ENCODE peak calls at places on chromosomes 7 and 10, in five cellular contexts. L, A, W, S and K are unnamed samples.
A peak's percentile ranks its signal among the peaks of the same experiment; 100 is the strongest.

GRCh38 chr7:102236592-102237287 is 49.9 kb upstream of the SH2B2 start:
- DNase-seq in L (peak; percentile 76), A (peak; percentile 72), W (peak; percentile 36), S (peak; percentile 73), K (peak; percentile 65)

GRCh38 chr7:26553582-26553981 is 261.9 kb downstream of the SNX10 start:
- DNase-seq in L (no peak), A (no peak), W (no peak), S (no peak), K (no peak)

GRCh38 chr7:107889992-107890391 is 991 bp upstream of the DLD start:
- DNase-seq in L (peak; percentile 32), A (no peak), W (no peak), S (no peak), K (no peak)

GRCh38 chr10:90890347-90890746 is 18.6 kb downstream of the RPP30 start:
- DNase-seq in L (no peak), A (no peak), W (peak; percentile 36), S (no peak), K (no peak)

GRCh38 chr10:118840071-118840775 is 85.5 kb upstream of the CACUL1 start:
- DNase-seq in L (no peak), A (no peak), W (peak; percentile 19), S (no peak), K (no peak)

GRCh38 chr7:142792129-142792528 is 21.4 kb downstream of the PRSS2 start:
- DNase-seq in L (no peak), A (no peak), W (no peak), S (no peak), K (no peak)

GRCh38 chr7:30510124-30511074 is 5.8 kb upstream of the GGCT start:
- DNase-seq in L (peak; percentile 49), A (peak; percentile 26), W (peak; percentile 41), S (peak; percentile 28), K (no peak)

GRCh38 chr7:127819975-127820778 is 168.2 kb downstream of the SND1 start:
- DNase-seq in L (no peak), A (no peak), W (peak; percentile 86), S (no peak), K (peak; percentile 44)

GRCh38 chr7:584122-584465 is 64.4 kb upstream of the PDGFA start:
- DNase-seq in L (no peak), A (no peak), W (no peak), S (no peak), K (no peak)

GRCh38 chr7:117210366-117210765 is 112.5 kb downstream of the WNT2 start:
- DNase-seq in L (no peak), A (no peak), W (no peak), S (no peak), K (no peak)

GRCh38 chr7:90661290-90662151 is 65.4 kb downstream of the CDK14 start:
- DNase-seq in L (no peak), A (no peak), W (peak; percentile 79), S (no peak), K (no peak)

GRCh38 chr10:33333260-33334169 is 952 bp downstream of the NRP1 start:
- DNase-seq in L (peak; percentile 18), A (no peak), W (peak; percentile 34), S (no peak), K (no peak)

GRCh38 chr10:62153191-62153590 is 115.5 kb downstream of the RTKN2 start:
- DNase-seq in L (no peak), A (no peak), W (peak; percentile 51), S (no peak), K (no peak)

GRCh38 chr7:72538147-72538546 is 126.0 kb upstream of the CALN1 start:
- DNase-seq in L (no peak), A (no peak), W (no peak), S (no peak), K (no peak)

GRCh38 chr7:21724562-21724961 is 181.7 kb downstream of the DNAH11 start:
- DNase-seq in L (no peak), A (no peak), W (no peak), S (no peak), K (no peak)

GRCh38 chr10:125064681-125065492 is 95.5 kb downstream of the CTBP2 start:
- DNase-seq in L (no peak), A (no peak), W (peak; percentile 91), S (peak; percentile 18), K (no peak)

GRCh38 chr10:127888526-127889312 is 4.0 kb downstream of the CLRN3 start:
- DNase-seq in L (no peak), A (no peak), W (no peak), S (no peak), K (no peak)

GRCh38 chr10:113003032-113003431 is 53.0 kb downstream of the TCF7L2 start:
- DNase-seq in L (no peak), A (no peak), W (no peak), S (no peak), K (no peak)

GRCh38 chr7:37480642-37481041 is 32.0 kb upstream of the ELMO1 start:
- DNase-seq in L (no peak), A (no peak), W (peak; percentile 2), S (no peak), K (no peak)

GRCh38 chr10:82150123-82150900 is 275.3 kb downstream of the NRG3 start:
- DNase-seq in L (peak; percentile 89), A (peak; percentile 30), W (peak; percentile 1), S (no peak), K (no peak)

GRCh38 chr10:130215918-130216205 is 79.7 kb downstream of the GLRX3 start:
- DNase-seq in L (no peak), A (no peak), W (no peak), S (no peak), K (no peak)

GRCh38 chr7:7789551-7789988 is 71.2 kb upstream of the RPA3 start:
- DNase-seq in L (no peak), A (no peak), W (no peak), S (no peak), K (no peak)
- H3K4me1 ChIP-seq in L (no peaks in the 10 kb centered on the region), A (no peaks in the 10 kb centered on the region), W (no peaks in the 10 kb centered on the region), S (no peaks in the 10 kb centered on the region), K (no peaks in the 10 kb centered on the region)

GRCh38 chr10:7857259-7857658 is 39.0 kb downstream of the TAF3 start:
- DNase-seq in L (no peak), A (no peak), W (peak; percentile 6), S (no peak), K (no peak)
- H3K4me3 ChIP-seq in L (no peak overlapping the region), A (no peak overlapping the region), W (no peak overlapping the region), S (no peak overlapping the region), K (no peak overlapping the region)

DNA sequence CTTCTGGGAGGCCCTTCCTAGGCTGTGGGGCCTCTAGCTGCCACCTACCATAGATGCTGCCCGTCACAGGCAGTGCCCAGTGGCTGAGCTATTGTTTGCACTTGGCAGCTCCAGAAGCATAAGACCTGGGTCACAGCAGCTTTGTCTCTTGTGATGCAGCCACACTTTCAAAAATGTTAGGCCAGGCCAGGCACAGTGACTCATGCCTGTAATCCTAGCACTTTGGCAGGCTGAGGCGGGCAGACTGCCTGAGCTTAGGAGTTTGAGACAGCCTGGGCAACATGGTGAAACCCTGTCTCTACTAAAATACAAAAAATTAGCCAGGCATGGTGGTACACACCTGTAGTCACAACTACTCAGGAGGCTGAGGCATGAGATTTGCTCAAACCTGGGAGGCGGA is 9.5 kb upstream of the KAZALD1 start:
- DNase-seq in L (no peak), A (no peak), W (peak; percentile 78), S (no peak), K (no peak)
- H3K4me1 ChIP-seq in L (no peaks in the 10 kb centered on the region), A (peaks cover 21% of the 10 kb centered on the region), W (peaks cover 22% of the 10 kb centered on the region), S (no peaks in the 10 kb centered on the region), K (peaks cover 20% of the 10 kb centered on the region)

DNA sequence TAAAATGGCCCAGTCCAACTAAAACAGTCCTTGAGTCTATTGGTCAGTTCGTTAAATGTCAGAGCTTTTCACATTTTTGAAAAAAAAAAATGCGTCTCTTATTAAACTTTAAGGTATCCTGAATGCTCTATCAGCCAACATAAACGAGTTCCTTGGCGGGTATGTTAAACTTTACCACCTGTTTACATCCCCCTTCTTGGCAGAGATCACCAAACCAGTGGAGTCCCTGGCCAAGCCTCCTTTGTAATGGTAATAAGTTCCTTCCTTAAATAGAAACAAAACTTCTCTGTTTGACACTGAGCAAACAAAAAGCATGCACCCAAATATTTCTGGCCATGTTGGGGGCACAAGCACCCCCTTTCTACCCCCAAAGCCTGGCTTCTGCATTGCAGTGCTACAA is 3.2 kb downstream of the TRIL start:
- DNase-seq in L (no peak), A (no peak), W (peak; percentile 17), S (no peak), K (no peak)
- H3K4me3 ChIP-seq in L (no peak overlapping the region), A (no peak overlapping the region), W (no peak overlapping the region), S (no peak overlapping the region), K (no peak overlapping the region)

DNA sequence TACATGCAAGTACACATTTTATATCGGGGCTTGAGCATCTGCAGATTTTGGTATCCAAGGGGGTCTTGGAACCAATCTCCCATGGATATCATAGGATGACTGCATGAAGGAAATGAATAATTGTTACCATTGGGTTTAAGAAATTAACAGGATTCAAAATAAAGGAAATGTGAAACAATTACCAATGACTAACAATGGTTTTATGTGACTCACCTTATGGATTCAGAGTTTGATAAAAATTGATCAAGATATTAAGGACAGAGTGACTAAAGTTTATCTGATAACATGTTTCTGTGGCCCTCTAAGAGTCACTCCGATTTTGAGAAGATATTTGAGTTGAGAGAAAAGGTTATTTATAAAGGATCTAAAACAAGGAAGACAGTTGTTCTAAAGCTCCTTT is 93.0 kb upstream of the ODAD2 start:
- DNase-seq in L (no peak), A (no peak), W (no peak), S (no peak), K (no peak)
- H3K4me1 ChIP-seq in L (no peaks in the 10 kb centered on the region), A (no peaks in the 10 kb centered on the region), W (no peaks in the 10 kb centered on the region), S (no peaks in the 10 kb centered on the region), K (peaks cover 25% of the 10 kb centered on the region)

DNA sequence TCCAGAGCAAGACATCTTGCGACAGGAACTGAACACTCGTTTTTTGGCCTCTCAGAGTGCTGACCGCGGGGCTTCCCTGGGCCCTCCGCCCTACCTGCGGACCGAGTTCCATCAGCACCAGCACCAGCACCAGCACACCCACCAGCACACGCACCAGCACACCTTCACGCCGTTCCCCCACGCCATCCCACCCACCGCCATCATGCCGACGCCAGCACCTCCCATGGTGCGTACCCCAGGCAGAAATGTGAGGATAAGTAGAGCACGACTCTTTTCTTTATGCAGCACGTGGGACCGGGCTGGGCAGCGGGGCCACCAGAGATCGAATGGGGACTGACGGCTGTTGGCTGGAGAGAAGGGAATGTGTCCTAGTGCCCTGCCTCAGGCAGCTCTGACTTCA is 365.8 kb upstream of the GALNT17 start:
- DNase-seq in L (no peak), A (no peak), W (no peak), S (no peak), K (no peak)
- H3K4me3 ChIP-seq in L (no peak overlapping the region), A (no peak overlapping the region), W (no peak overlapping the region), S (no peak overlapping the region), K (no peak overlapping the region)

DNA sequence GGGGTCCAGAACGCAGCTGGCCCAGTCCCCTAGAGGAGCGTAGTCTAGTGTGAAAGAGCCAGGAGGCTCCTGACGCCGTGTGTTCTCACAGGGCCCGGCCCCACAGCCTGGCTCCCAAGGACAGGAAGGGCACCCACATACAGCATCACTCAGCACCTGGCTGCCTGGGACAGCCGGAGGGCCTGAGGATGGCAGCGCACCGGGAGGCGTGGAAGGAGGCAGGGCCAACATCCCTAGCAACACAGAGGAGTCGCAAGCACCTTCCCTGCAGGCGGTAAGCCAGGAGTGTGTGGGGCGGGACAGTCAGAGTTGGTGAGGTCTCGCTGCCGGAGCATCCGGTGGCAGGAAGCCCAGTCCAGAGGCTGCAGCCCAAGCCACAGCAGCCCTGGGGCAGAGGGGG is 125.8 kb downstream of the MAD1L1 start:
- DNase-seq in L (peak; percentile 63), A (no peak), W (peak; percentile 69), S (peak; percentile 56), K (no peak)
- H3K4me1 ChIP-seq in L (peaks cover 50% of the 10 kb centered on the region), A (no peaks in the 10 kb centered on the region), W (peaks cover 23% of the 10 kb centered on the region), S (peaks cover 17% of the 10 kb centered on the region), K (peaks cover 33% of the 10 kb centered on the region)